ENCODE peak calls at places on chromosome 10, in seven cellular contexts. U is naive thymus-derived CD8-positive, alpha-beta T cell; G is activated naive CD4-positive, alpha-beta T cell; H is K562; I is BJ; R is HEK293T; S is stromal cell of bone marrow. D is an unnamed sample.
A peak's percentile ranks its signal among the peaks of the same experiment; 100 is the strongest.

GRCh38 chr10:124414077-124414476 is 4.6 kb downstream of the OAT start:
- DNase-seq in S (no peak), U (no peak), R (no peak), H (no peak), I (no peak), G (no peak), D (peak; percentile 19)

GRCh38 chr10:48607356-48608278 is 2.7 kb upstream of the ARHGAP22 start:
- DNase-seq in U (no peak), G (no peak), H (no peak), S (no peak), R (no peak), I (no peak), D (no peak)

GRCh38 chr10:102656791-102657371 is 12.6 kb downstream of the TRIM8 start:
- DNase-seq in S (no peak), U (no peak), I (no peak), H (no peak), R (no peak), G (no peak), D (no peak)

GRCh38 chr10:132684164-132684891 is 101.6 kb downstream of the NKX6-2 start:
- DNase-seq in G (no peak), S (no peak), U (peak; percentile 7), I (no peak), R (no peak), H (no peak), D (peak; percentile 15)

GRCh38 chr10:132319853-132320669 is 11.9 kb upstream of the LRRC27 start:
- DNase-seq in H (peak; percentile 31), G (no peak), I (peak; percentile 68), S (peak; percentile 85), U (no peak), R (no peak), D (no peak)

GRCh38 chr10:110576220-110576619 is 8.7 kb downstream of the SMC3 start:
- DNase-seq in G (no peak), U (no peak), S (peak; percentile 83), I (no peak), R (no peak), H (no peak), D (peak; percentile 74)

GRCh38 chr10:8636371-8636770 is 581.9 kb downstream of the GATA3 start:
- DNase-seq in H (no peak), R (no peak), I (no peak), G (no peak), U (no peak), S (no peak), D (no peak)

GRCh38 chr10:59337254-59337653 is 25.1 kb downstream of the FAM13C start:
- DNase-seq in H (no peak), R (no peak), G (no peak), I (no peak), S (peak; percentile 50), U (no peak), D (peak; percentile 31)

GRCh38 chr10:101646369-101646768 is 48.6 kb downstream of the FBXW4 start:
- DNase-seq in I (no peak), H (no peak), G (no peak), U (no peak), S (no peak), R (no peak), D (no peak)

GRCh38 chr10:73937333-73938020 is 26.5 kb downstream of the PLAU start:
- DNase-seq in H (no peak), I (no peak), S (no peak), R (no peak), G (no peak), U (no peak), D (no peak)

GRCh38 chr10:129963831-129964501 is at the start of gene EBF3:
- DNase-seq in I (no peak), S (peak; percentile 90), R (peak; percentile 91), H (peak; percentile 44), U (no peak), G (no peak), D (no peak)

GRCh38 chr10:124357583-124357930 is 61.2 kb downstream of the OAT start:
- DNase-seq in S (no peak), H (no peak), U (no peak), G (no peak), I (no peak), R (no peak), D (no peak)

GRCh38 chr10:6364893-6365292 is 162.2 kb downstream of the PFKFB3 start:
- DNase-seq in S (no peak), R (no peak), H (no peak), I (no peak), G (no peak), U (no peak), D (no peak)

GRCh38 chr10:68156373-68157185 is 47.3 kb downstream of the MYPN start:
- DNase-seq in I (no peak), R (peak; percentile 48), U (peak; percentile 53), H (peak; percentile 46), S (peak; percentile 59), G (no peak), D (peak; percentile 77)

GRCh38 chr10:111126981-111127848 is 50.4 kb downstream of the ADRA2A start:
- DNase-seq in G (no peak), U (no peak), I (no peak), S (no peak), H (no peak), R (no peak), D (no peak)

GRCh38 chr10:35876248-35876647 is 234.2 kb upstream of the FZD8 start:
- DNase-seq in S (no peak), U (no peak), R (no peak), I (peak; percentile 38), G (no peak), H (no peak), D (no peak)

GRCh38 chr10:46514431-46514861 is 42.0 kb downstream of the GPRIN2 start:
- DNase-seq in S (no peak), U (no peak), H (no peak), I (no peak), R (no peak), G (no peak), D (no peak)